ENCODE peak calls at places on chromosomes 16 and 17, in ten cellular contexts. I is T-helper 2 cell; Y is cerebellar nuclear complex; G is left colon; K is body of pancreas; N is HT-29; T is stimulated activated CD8-positive, alpha-beta memory T cell treated with anti-CD3 and anti-CD28 coated beads, Interleukin-2, amount 100 ng/mL, for 48 hours; D is NCI-H82; F is HEK293T; J is GM06990. L is an unnamed sample.

GRCh38 chr17:5121186-5121841 is 5.5 kb downstream of the USP6 start:
- DNase-seq in T (no peak), J (no peak), K (peak; percentile 6), D (no peak), Y (no peak), N (no peak), F (no peak), I (no peak), G (peak; percentile 10), L (no peak)

GRCh38 chr17:61775364-61775763 is 88.0 kb downstream of the BRIP1 start:
- DNase-seq in D (no peak), I (no peak), G (no peak), Y (no peak), T (no peak), N (no peak), J (no peak), K (no peak), F (no peak), L (no peak)

GRCh38 chr17:47785538-47786123 is 36.0 kb downstream of the OSBPL7 start:
- DNase-seq in D (no peak), I (no peak), K (no peak), N (no peak), J (no peak), F (peak; percentile 48), G (no peak), Y (no peak), T (no peak), L (no peak)

GRCh38 chr16:1974157-1975070 is 2.6 kb downstream of the TBL3 start:
- DNase-seq in G (no peak), I (no peak), D (no peak), N (no peak), K (no peak), Y (no peak), T (no peak), F (no peak), J (peak; percentile 4), L (no peak)

GRCh38 chr17:76868669-76869208 is 535 bp downstream of the MGAT5B start:
- DNase-seq in T (no peak), J (no peak), I (no peak), K (no peak), G (no peak), F (peak; percentile 56), N (no peak), D (peak; percentile 47), Y (no peak), L (no peak)

GRCh38 chr17:53722407-53722806 is 100.3 kb upstream of the KIF2B start:
- DNase-seq in K (no peak), J (no peak), G (no peak), T (no peak), D (no peak), Y (no peak), I (no peak), N (no peak), F (no peak), L (no peak)

GRCh38 chr17:57724038-57724728 is 20.9 kb downstream of the CCDC182 start:
- DNase-seq in T (no peak), I (no peak), F (no peak), D (peak; percentile 77), G (no peak), J (peak; percentile 31), N (no peak), Y (no peak), K (no peak), L (peak; percentile 26)

GRCh38 chr16:30351586-30352419 is 3.3 kb downstream of the CD2BP2 start:
- DNase-seq in K (peak; percentile 93), I (no peak), T (no peak), Y (peak; percentile 35), F (no peak), G (peak; percentile 67), N (no peak), D (no peak), J (no peak), L (no peak)

GRCh38 chr16:24088011-24088410 is 168.1 kb upstream of the CACNG3 start:
- DNase-seq in I (no peak), N (no peak), Y (no peak), J (no peak), K (no peak), D (no peak), G (no peak), T (no peak), F (no peak), L (no peak)

GRCh38 chr16:12145918-12146317 is 169.4 kb downstream of the SNX29 start:
- DNase-seq in K (no peak), J (no peak), G (no peak), N (no peak), T (no peak), D (no peak), I (no peak), Y (no peak), F (no peak), L (no peak)

GRCh38 chr17:74040291-74040690 is 163.2 kb upstream of the RPL38 start:
- DNase-seq in N (no peak), T (no peak), K (no peak), F (no peak), G (no peak), J (no peak), I (no peak), D (peak; percentile 65), Y (peak; percentile 36), L (no peak)

GRCh38 chr17:19551708-19552148 is 18.1 kb downstream of the SLC47A1 start:
- DNase-seq in G (no peak), J (no peak), N (no peak), K (no peak), T (no peak), D (no peak), Y (no peak), I (no peak), F (no peak), L (no peak)

GRCh38 chr16:20410153-20410723 is 904 bp downstream of the ACSM5 start:
- DNase-seq in I (no peak), D (no peak), G (no peak), K (no peak), Y (no peak), T (no peak), N (no peak), J (peak; percentile 56), F (no peak), L (peak; percentile 39)

GRCh38 chr16:81446318-81447275 is 2.0 kb downstream of the CMIP start:
- DNase-seq in T (no peak), F (no peak), J (peak; percentile 36), D (no peak), Y (peak; percentile 9), I (peak; percentile 41), G (peak; percentile 66), N (peak; percentile 47), K (peak; percentile 52), L (no peak)

GRCh38 chr17:74686761-74687160 is 26.0 kb downstream of the CD300LF start:
- DNase-seq in I (no peak), K (no peak), D (no peak), T (no peak), G (no peak), Y (no peak), F (no peak), J (no peak), N (peak; percentile 14), L (no peak)

GRCh38 chr17:28846231-28846630 is 3.6 kb upstream of the FAM222B start:
- DNase-seq in I (no peak), J (no peak), N (no peak), K (no peak), T (no peak), G (no peak), Y (no peak), D (no peak), F (no peak), L (no peak)

GRCh38 chr16:77584205-77584859 is 138.0 kb upstream of the NUDT7 start:
- DNase-seq in Y (no peak), F (peak; percentile 57), G (no peak), J (no peak), I (no peak), K (peak; percentile 53), D (peak; percentile 78), T (no peak), N (peak; percentile 75), L (peak; percentile 9)

GRCh38 chr16:48526058-48526957 is 83.7 kb downstream of the N4BP1 start:
- DNase-seq in I (no peak), F (no peak), G (peak; percentile 76), D (peak; percentile 54), Y (no peak), K (peak; percentile 38), J (no peak), N (peak; percentile 89), T (no peak), L (no peak)

GRCh38 chr17:62309381-62309780 is 71.0 kb upstream of the EFCAB3 start:
- DNase-seq in I (no peak), N (no peak), T (no peak), F (no peak), J (no peak), D (no peak), Y (no peak), K (no peak), G (no peak), L (no peak)

GRCh38 chr16:31402687-31403086 is 9.6 kb downstream of the ITGAD start:
- DNase-seq in D (no peak), T (no peak), J (no peak), I (no peak), G (no peak), N (peak; percentile 17), F (no peak), K (no peak), Y (no peak), L (no peak)

GRCh38 chr16:2044541-2044940 is 3.1 kb downstream of the NTHL1 start:
- DNase-seq in N (no peak), D (no peak), G (no peak), Y (no peak), F (no peak), I (no peak), K (no peak), T (no peak), J (no peak), L (no peak)

GRCh38 chr17:74864866-74865395 is 5.2 kb upstream of the GRIN2C start:
- DNase-seq in N (peak; percentile 67), G (no peak), D (peak; percentile 79), I (peak; percentile 30), Y (peak; percentile 61), T (peak; percentile 56), J (peak; percentile 54), F (peak; percentile 80), K (peak; percentile 79), L (peak; percentile 55)

GRCh38 chr17:54881255-54881972 is 19.2 kb upstream of the TOM1L1 start:
- DNase-seq in N (no peak), T (no peak), J (no peak), F (no peak), Y (no peak), D (no peak), I (no peak), G (no peak), K (no peak), L (no peak)

GRCh38 chr17:53655591-53655990 is 167.1 kb upstream of the KIF2B start:
- DNase-seq in K (no peak), J (no peak), Y (no peak), I (no peak), N (no peak), T (no peak), F (no peak), G (no peak), D (no peak), L (no peak)

GRCh38 chr16:66984902-66985311 is 3.5 kb upstream of the CES4A start:
- DNase-seq in G (no peak), T (peak; percentile 22), N (no peak), D (no peak), K (no peak), Y (no peak), J (no peak), I (no peak), F (no peak), L (no peak)

GRCh38 chr17:82457790-82458129 is 781 bp upstream of the NARF start:
- DNase-seq in Y (no peak), N (no peak), J (no peak), G (no peak), T (no peak), D (no peak), F (no peak), I (no peak), K (no peak), L (no peak)

GRCh38 chr16:24257965-24258364 is 1.8 kb downstream of the CACNG3 start:
- DNase-seq in N (no peak), K (no peak), Y (no peak), J (no peak), G (no peak), F (no peak), T (no peak), D (no peak), I (no peak), L (no peak)